ENCODE peak calls at places on chromosome 1, in eight cellular contexts. E, R, O, Q, I, F, C and K are unnamed samples. For H3K79me2, the result is how much of the 10 kb centered on the place peaks cover.

GRCh38 chr1:58575831-58576726 is 973 bp downstream of the TACSTD2 start:
- DNase-seq in R (no peak), I (no peak), F (no peak), Q (peak), E (no peak), O (no peak), C (no peak), K (peak)

GRCh38 chr1:145720556-145720877 is 1.2 kb downstream of the CD160 start:
- DNase-seq in E (no peak), O (no peak), F (no peak), R (peak), C (no peak), Q (peak), I (peak), K (peak)

GRCh38 chr1:4126731-4127594 is 226.9 kb upstream of the C1orf174 start:
- DNase-seq in R (no peak), C (no peak), I (no peak), F (no peak), O (no peak), E (no peak), Q (no peak), K (no peak)

GRCh38 chr1:221740941-221741363 is 937 bp downstream of the DUSP10 start:
- DNase-seq in Q (no peak), E (peak), O (peak), C (peak), F (no peak), R (no peak), I (peak), K (peak)

GRCh38 chr1:151991663-151992344 is 1.9 kb downstream of the S100A10 start:
- DNase-seq in R (no peak), I (no peak), O (no peak), F (no peak), Q (no peak), C (no peak), E (no peak), K (no peak)

GRCh38 chr1:158203693-158204457 is 23.2 kb downstream of the CD1D start:
- DNase-seq in I (peak), Q (peak), F (peak), C (peak), R (peak), O (peak), E (peak), K (peak)

GRCh38 chr1:26602378-26602959 is 72.9 kb downstream of the RPS6KA1 start:
- DNase-seq in I (peak), F (peak), R (peak), O (peak), E (peak), Q (peak), C (peak), K (peak)

GRCh38 chr1:16371725-16372124 is 4.7 kb downstream of the SZRD1 start:
- DNase-seq in R (no peak), F (no peak), E (no peak), O (no peak), Q (no peak), C (no peak), I (no peak), K (peak)

GRCh38 chr1:6010554-6010953 is 18.3 kb upstream of the NPHP4 start:
- DNase-seq in O (no peak), R (no peak), F (no peak), Q (peak), I (no peak), E (no peak), C (no peak), K (no peak)

GRCh38 chr1:73749996-73750395 is 448.0 kb downstream of the LRRIQ3 start:
- DNase-seq in I (no peak), R (no peak), E (no peak), F (no peak), C (no peak), Q (no peak), O (no peak), K (no peak)

GRCh38 chr1:26848947-26849774 is 13.8 kb upstream of the SFN start:
- DNase-seq in Q (no peak), C (no peak), E (no peak), I (peak), R (peak), F (no peak), O (no peak), K (peak)

GRCh38 chr1:159924791-159925712 is at the start of gene TAGLN2:
- DNase-seq in I (peak), C (peak), R (peak), E (peak), Q (peak), F (peak), O (peak), K (peak)
- TF ChIP-seq EZH2phosphoT487 in I (no peak), C (no peak), R (no peak), E (peak), Q (no peak), F (no peak), O (no peak), K (peak)

GRCh38 chr1:9316080-9316444 is 23.4 kb downstream of the SPSB1 start:
- DNase-seq in C (no peak), E (no peak), F (no peak), R (no peak), I (no peak), O (no peak), Q (no peak), K (no peak)
- H3K79me2 ChIP-seq in C (under half), E (under half), F (under half), R (half or more), I (half or more), O (under half), Q (under half), K (half or more)

DNA sequence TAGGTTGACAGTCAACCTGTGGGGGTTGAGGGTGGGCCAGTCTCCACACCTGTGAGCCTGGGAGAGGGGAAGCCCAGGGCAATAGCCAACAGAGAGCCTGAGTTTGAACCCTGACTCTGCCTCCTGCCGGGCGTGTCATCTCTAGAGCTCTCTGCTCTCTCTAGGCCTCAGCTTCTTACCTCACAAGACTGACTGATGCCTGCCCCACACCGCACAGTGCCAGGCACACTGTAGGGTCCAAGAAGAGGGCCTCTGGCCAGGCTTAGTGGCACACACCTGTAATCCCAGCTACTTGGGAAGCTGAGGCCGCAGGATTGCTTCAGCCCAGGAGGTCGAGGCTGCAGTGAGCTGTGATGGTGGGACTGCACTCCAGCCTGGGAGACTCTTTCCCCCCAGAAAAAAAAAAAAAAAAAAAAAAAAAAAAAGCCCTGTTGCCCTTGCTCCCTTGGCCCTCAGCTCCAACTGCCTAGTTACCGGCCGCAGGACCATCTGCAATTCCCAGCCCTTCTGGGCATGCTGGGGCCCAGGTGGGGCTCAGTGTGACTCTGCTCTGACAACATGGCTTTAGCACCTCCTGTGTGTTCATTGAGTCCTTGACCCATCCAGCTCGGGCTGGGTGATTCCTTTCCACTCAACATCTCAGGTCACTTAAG is 25.1 kb downstream of the GRHL3 start:
- DNase-seq in O (no peak), R (no peak), I (no peak), Q (no peak), E (no peak), F (no peak), C (no peak), K (no peak)
- TF ChIP-seq EZH2phosphoT487 in O (no peak), R (no peak), I (no peak), Q (no peak), E (no peak), F (no peak), C (no peak), K (no peak)

DNA sequence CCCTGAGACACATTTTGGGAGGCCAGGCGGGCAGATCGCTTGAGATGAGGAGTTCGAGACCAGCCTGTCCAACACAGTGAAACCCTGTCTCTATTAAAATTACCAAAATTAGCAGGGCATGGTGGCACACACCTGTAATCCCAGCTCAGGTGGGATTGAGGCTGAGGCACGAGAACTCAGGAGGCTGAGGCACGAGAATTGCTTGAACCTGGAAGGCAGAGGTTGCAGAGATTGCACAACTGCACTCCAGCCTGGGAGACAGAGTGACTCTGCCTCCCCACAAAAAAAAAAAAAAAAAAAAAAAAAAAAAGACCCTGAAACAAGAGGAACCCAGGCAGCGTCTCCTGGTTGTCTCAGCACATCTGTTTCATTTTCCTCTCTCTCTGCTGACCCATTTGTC is 24.2 kb downstream of the PGM1 start:
- DNase-seq in Q (no peak), C (no peak), E (no peak), F (no peak), R (no peak), I (no peak), O (no peak), K (no peak)
- H3K79me2 ChIP-seq in Q (under half), C (under half), E (under half), F (under half), R (under half), I (under half), O (under half), K (under half)

GRCh38 chr1:178356299-178356698 is 140.5 kb downstream of the CLEC20A start:
- DNase-seq in F (no peak), I (no peak), Q (no peak), O (no peak), E (no peak), R (no peak), C (no peak), K (no peak)
- TF ChIP-seq EZH2phosphoT487 in F (no peak), I (no peak), Q (no peak), O (no peak), E (no peak), R (no peak), C (no peak), K (no peak)